ENCODE peak calls at places on chromosomes 4 and X, in six cellular contexts. One of them, this sample, is unnamed.

GRCh38 chr4:184292465-184292867 is 74.8 kb upstream of the ENPP6 start:
- DNase-seq in germinal center: no peak
- DNase-seq in sciatic nerve: no peak
- DNase-seq in fibroblast of mammary gland: no peak
- DNase-seq in activated naive CD8-positive, alpha-beta T cell treated with anti-CD3 and anti-CD28 coated beads, Interleukin-2, amount 10 ng/mL, durations not matched to agents 7 days and 5 days: no peak
- DNase-seq in activated CD4-positive, alpha-beta memory T cell treated with anti-CD3 and anti-CD28 coated beads for 36 hours: no peak
- DNase-seq in this sample: no peak

GRCh38 chrX:53223955-53224859 is 800 bp downstream of the KDM5C start:
- DNase-seq in germinal center: peak
- DNase-seq in sciatic nerve: no peak
- DNase-seq in fibroblast of mammary gland: peak
- DNase-seq in activated naive CD8-positive, alpha-beta T cell treated with anti-CD3 and anti-CD28 coated beads, Interleukin-2, amount 10 ng/mL, durations not matched to agents 7 days and 5 days: no peak
- DNase-seq in activated CD4-positive, alpha-beta memory T cell treated with anti-CD3 and anti-CD28 coated beads for 36 hours: peak
- DNase-seq in this sample: peak

GRCh38 chrX:132406106-132406505 is 82.7 kb downstream of the MBNL3 start:
- DNase-seq in germinal center: no peak
- DNase-seq in sciatic nerve: no peak
- DNase-seq in fibroblast of mammary gland: no peak
- DNase-seq in activated naive CD8-positive, alpha-beta T cell treated with anti-CD3 and anti-CD28 coated beads, Interleukin-2, amount 10 ng/mL, durations not matched to agents 7 days and 5 days: no peak
- DNase-seq in activated CD4-positive, alpha-beta memory T cell treated with anti-CD3 and anti-CD28 coated beads for 36 hours: no peak
- DNase-seq in this sample: no peak

GRCh38 chr4:107579099-107579498 is 140.9 kb downstream of the PAPSS1 start:
- DNase-seq in germinal center: no peak
- DNase-seq in sciatic nerve: no peak
- DNase-seq in fibroblast of mammary gland: no peak
- DNase-seq in activated naive CD8-positive, alpha-beta T cell treated with anti-CD3 and anti-CD28 coated beads, Interleukin-2, amount 10 ng/mL, durations not matched to agents 7 days and 5 days: no peak
- DNase-seq in activated CD4-positive, alpha-beta memory T cell treated with anti-CD3 and anti-CD28 coated beads for 36 hours: no peak
- DNase-seq in this sample: no peak

GRCh38 chrX:26442340-26442739 is 226.4 kb downstream of the MAGEB5 start:
- DNase-seq in germinal center: no peak
- DNase-seq in sciatic nerve: no peak
- DNase-seq in fibroblast of mammary gland: peak
- DNase-seq in activated naive CD8-positive, alpha-beta T cell treated with anti-CD3 and anti-CD28 coated beads, Interleukin-2, amount 10 ng/mL, durations not matched to agents 7 days and 5 days: no peak
- DNase-seq in activated CD4-positive, alpha-beta memory T cell treated with anti-CD3 and anti-CD28 coated beads for 36 hours: no peak
- DNase-seq in this sample: no peak

GRCh38 chr4:69308634-69309033 is 28.4 kb downstream of the UGT2B28 start:
- DNase-seq in germinal center: no peak
- DNase-seq in sciatic nerve: no peak
- DNase-seq in fibroblast of mammary gland: no peak
- DNase-seq in activated naive CD8-positive, alpha-beta T cell treated with anti-CD3 and anti-CD28 coated beads, Interleukin-2, amount 10 ng/mL, durations not matched to agents 7 days and 5 days: no peak
- DNase-seq in activated CD4-positive, alpha-beta memory T cell treated with anti-CD3 and anti-CD28 coated beads for 36 hours: no peak
- DNase-seq in this sample: no peak

GRCh38 chrX:49695276-49696180 is at the start of gene PAGE1:
- DNase-seq in germinal center: no peak
- DNase-seq in sciatic nerve: no peak
- DNase-seq in fibroblast of mammary gland: no peak
- DNase-seq in activated naive CD8-positive, alpha-beta T cell treated with anti-CD3 and anti-CD28 coated beads, Interleukin-2, amount 10 ng/mL, durations not matched to agents 7 days and 5 days: no peak
- DNase-seq in activated CD4-positive, alpha-beta memory T cell treated with anti-CD3 and anti-CD28 coated beads for 36 hours: no peak
- DNase-seq in this sample: no peak

GRCh38 chr4:75255261-75255660 is 258.9 kb downstream of the RCHY1 start:
- DNase-seq in germinal center: no peak
- DNase-seq in sciatic nerve: no peak
- DNase-seq in fibroblast of mammary gland: no peak
- DNase-seq in activated naive CD8-positive, alpha-beta T cell treated with anti-CD3 and anti-CD28 coated beads, Interleukin-2, amount 10 ng/mL, durations not matched to agents 7 days and 5 days: no peak
- DNase-seq in activated CD4-positive, alpha-beta memory T cell treated with anti-CD3 and anti-CD28 coated beads for 36 hours: no peak
- DNase-seq in this sample: no peak

GRCh38 chr4:30718021-30718888 is 1.9 kb upstream of the PCDH7 start:
- DNase-seq in germinal center: no peak
- DNase-seq in sciatic nerve: no peak
- DNase-seq in fibroblast of mammary gland: peak
- DNase-seq in activated naive CD8-positive, alpha-beta T cell treated with anti-CD3 and anti-CD28 coated beads, Interleukin-2, amount 10 ng/mL, durations not matched to agents 7 days and 5 days: no peak
- DNase-seq in activated CD4-positive, alpha-beta memory T cell treated with anti-CD3 and anti-CD28 coated beads for 36 hours: no peak
- DNase-seq in this sample: peak

This sample was measured in EL.